ENCODE peak calls at places on chromosomes 2 and 18, in five cellular contexts. One of them, this sample, is unnamed.

GRCh38 chr2:204333861-204334260 is 211.4 kb upstream of the PARD3B start:
- DNase-seq in GM13977: no peak
- DNase-seq in keratinocyte: no peak
- DNase-seq in osteocyte: no peak
- DNase-seq in upper lobe of right lung: no peak
- DNase-seq in this sample: no peak

GRCh38 chr18:79573921-79574491 is 105.6 kb upstream of the CTDP1 start:
- DNase-seq in GM13977: no peak
- DNase-seq in keratinocyte: no peak
- DNase-seq in osteocyte: peak; percentile 80
- DNase-seq in upper lobe of right lung: peak; percentile 56
- DNase-seq in this sample: no peak

GRCh38 chr2:203650860-203651613 is 55.4 kb upstream of the CD28 start:
- DNase-seq in GM13977: peak; percentile 41
- DNase-seq in keratinocyte: no peak
- DNase-seq in osteocyte: no peak
- DNase-seq in upper lobe of right lung: no peak
- DNase-seq in this sample: no peak

GRCh38 chr2:229718057-229718456 is 3.7 kb upstream of the DNER start:
- DNase-seq in GM13977: no peak
- DNase-seq in keratinocyte: no peak
- DNase-seq in osteocyte: no peak
- DNase-seq in upper lobe of right lung: no peak
- DNase-seq in this sample: no peak

GRCh38 chr2:9212661-9213411 is 6.2 kb downstream of the ASAP2 start:
- DNase-seq in GM13977: no peak
- DNase-seq in keratinocyte: no peak
- DNase-seq in osteocyte: peak; percentile 72
- DNase-seq in upper lobe of right lung: no peak
- DNase-seq in this sample: no peak

GRCh38 chr2:29033172-29033571 is 41.2 kb downstream of the PCARE start:
- DNase-seq in GM13977: no peak
- DNase-seq in keratinocyte: peak; percentile 25
- DNase-seq in osteocyte: no peak
- DNase-seq in upper lobe of right lung: no peak
- DNase-seq in this sample: no peak

GRCh38 chr2:85111819-85112281 is 21.3 kb upstream of the TCF7L1 start:
- DNase-seq in GM13977: no peak
- DNase-seq in keratinocyte: no peak
- DNase-seq in osteocyte: no peak
- DNase-seq in upper lobe of right lung: no peak
- DNase-seq in this sample: no peak

GRCh38 chr2:142061733-142062132 is 69.1 kb downstream of the LRP1B start:
- DNase-seq in GM13977: no peak
- DNase-seq in keratinocyte: no peak
- DNase-seq in osteocyte: no peak
- DNase-seq in upper lobe of right lung: no peak
- DNase-seq in this sample: no peak

GRCh38 chr18:49697757-49698595 is 115.4 kb downstream of the ACAA2 start:
- DNase-seq in GM13977: no peak
- DNase-seq in keratinocyte: no peak
- DNase-seq in osteocyte: no peak
- DNase-seq in upper lobe of right lung: no peak
- DNase-seq in this sample: no peak

GRCh38 chr2:42969231-42970150 is 177.1 kb upstream of the HAAO start:
- DNase-seq in GM13977: no peak
- DNase-seq in keratinocyte: no peak
- DNase-seq in osteocyte: no peak
- DNase-seq in upper lobe of right lung: no peak
- DNase-seq in this sample: no peak

GRCh38 chr2:167293172-167293781 is 405.0 kb downstream of the XIRP2 start:
- DNase-seq in GM13977: no peak
- DNase-seq in keratinocyte: no peak
- DNase-seq in osteocyte: no peak
- DNase-seq in upper lobe of right lung: peak; percentile 64
- DNase-seq in this sample: no peak

GRCh38 chr2:53609561-53609960 is 158.0 kb upstream of the CHAC2 start:
- DNase-seq in GM13977: no peak
- DNase-seq in keratinocyte: no peak
- DNase-seq in osteocyte: no peak
- DNase-seq in upper lobe of right lung: no peak
- DNase-seq in this sample: no peak

GRCh38 chr2:97751752-97752151 is 38.4 kb downstream of the ZAP70 start:
- DNase-seq in GM13977: no peak
- DNase-seq in keratinocyte: no peak
- DNase-seq in osteocyte: no peak
- DNase-seq in upper lobe of right lung: no peak
- DNase-seq in this sample: no peak

GRCh38 chr2:167196461-167197252 is 308.4 kb downstream of the XIRP2 start:
- DNase-seq in GM13977: no peak
- DNase-seq in keratinocyte: no peak
- DNase-seq in osteocyte: no peak
- DNase-seq in upper lobe of right lung: no peak
- DNase-seq in this sample: no peak

GRCh38 chr2:61853086-61853847 is 593 bp downstream of the FAM161A start:
- DNase-seq in GM13977: peak; percentile 70
- DNase-seq in keratinocyte: no peak
- DNase-seq in osteocyte: no peak
- DNase-seq in upper lobe of right lung: peak; percentile 87
- DNase-seq in this sample: peak; percentile 76

GRCh38 chr18:79567481-79568147 is 112.0 kb upstream of the CTDP1 start:
- DNase-seq in GM13977: no peak
- DNase-seq in keratinocyte: peak; percentile 54
- DNase-seq in osteocyte: no peak
- DNase-seq in upper lobe of right lung: peak; percentile 55
- DNase-seq in this sample: no peak

GRCh38 chr18:51342815-51343214 is 145.3 kb upstream of the MEX3C start:
- DNase-seq in GM13977: no peak
- DNase-seq in keratinocyte: peak; percentile 56
- DNase-seq in osteocyte: no peak
- DNase-seq in upper lobe of right lung: no peak
- DNase-seq in this sample: no peak

GRCh38 chr2:167294775-167295140 is 406.5 kb downstream of the XIRP2 start:
- DNase-seq in GM13977: peak; percentile 18
- DNase-seq in keratinocyte: no peak
- DNase-seq in osteocyte: no peak
- DNase-seq in upper lobe of right lung: no peak
- DNase-seq in this sample: no peak

GRCh38 chr2:38398739-38399138 is 21.7 kb upstream of the ATL2 start:
- DNase-seq in GM13977: no peak
- DNase-seq in keratinocyte: no peak
- DNase-seq in osteocyte: no peak
- DNase-seq in upper lobe of right lung: no peak
- DNase-seq in this sample: no peak

GRCh38 chr2:239245107-239245506 is 155.7 kb downstream of the HDAC4 start:
- DNase-seq in GM13977: no peak
- DNase-seq in keratinocyte: no peak
- DNase-seq in osteocyte: no peak
- DNase-seq in upper lobe of right lung: no peak
- DNase-seq in this sample: no peak

GRCh38 chr18:8706981-8707940 is 1.9 kb downstream of the MTCL1 start:
- DNase-seq in GM13977: peak; percentile 38
- DNase-seq in keratinocyte: no peak
- DNase-seq in osteocyte: peak; percentile 85
- DNase-seq in upper lobe of right lung: peak; percentile 76
- DNase-seq in this sample: no peak

GRCh38 chr18:30800800-30801199 is 241.7 kb downstream of the DSC3 start:
- DNase-seq in GM13977: no peak
- DNase-seq in keratinocyte: no peak
- DNase-seq in osteocyte: no peak
- DNase-seq in upper lobe of right lung: no peak
- DNase-seq in this sample: no peak

GRCh38 chr2:174931724-174932123 is 73.5 kb downstream of the CHN1 start:
- DNase-seq in GM13977: no peak
- DNase-seq in keratinocyte: no peak
- DNase-seq in osteocyte: no peak
- DNase-seq in upper lobe of right lung: no peak
- DNase-seq in this sample: no peak

GRCh38 chr2:56015631-56016251 is 92.2 kb upstream of the EFEMP1 start:
- DNase-seq in GM13977: no peak
- DNase-seq in keratinocyte: no peak
- DNase-seq in osteocyte: no peak
- DNase-seq in upper lobe of right lung: no peak
- DNase-seq in this sample: no peak

GRCh38 chr18:998976-999375 is 94.3 kb downstream of the ADCYAP1 start:
- DNase-seq in GM13977: no peak
- DNase-seq in keratinocyte: no peak
- DNase-seq in osteocyte: no peak
- DNase-seq in upper lobe of right lung: no peak
- DNase-seq in this sample: no peak

GRCh38 chr2:98805412-98806265 is 74.7 kb upstream of the MGAT4A start:
- DNase-seq in GM13977: no peak
- DNase-seq in keratinocyte: no peak
- DNase-seq in osteocyte: peak; percentile 70
- DNase-seq in upper lobe of right lung: peak; percentile 72
- DNase-seq in this sample: no peak

DNA sequence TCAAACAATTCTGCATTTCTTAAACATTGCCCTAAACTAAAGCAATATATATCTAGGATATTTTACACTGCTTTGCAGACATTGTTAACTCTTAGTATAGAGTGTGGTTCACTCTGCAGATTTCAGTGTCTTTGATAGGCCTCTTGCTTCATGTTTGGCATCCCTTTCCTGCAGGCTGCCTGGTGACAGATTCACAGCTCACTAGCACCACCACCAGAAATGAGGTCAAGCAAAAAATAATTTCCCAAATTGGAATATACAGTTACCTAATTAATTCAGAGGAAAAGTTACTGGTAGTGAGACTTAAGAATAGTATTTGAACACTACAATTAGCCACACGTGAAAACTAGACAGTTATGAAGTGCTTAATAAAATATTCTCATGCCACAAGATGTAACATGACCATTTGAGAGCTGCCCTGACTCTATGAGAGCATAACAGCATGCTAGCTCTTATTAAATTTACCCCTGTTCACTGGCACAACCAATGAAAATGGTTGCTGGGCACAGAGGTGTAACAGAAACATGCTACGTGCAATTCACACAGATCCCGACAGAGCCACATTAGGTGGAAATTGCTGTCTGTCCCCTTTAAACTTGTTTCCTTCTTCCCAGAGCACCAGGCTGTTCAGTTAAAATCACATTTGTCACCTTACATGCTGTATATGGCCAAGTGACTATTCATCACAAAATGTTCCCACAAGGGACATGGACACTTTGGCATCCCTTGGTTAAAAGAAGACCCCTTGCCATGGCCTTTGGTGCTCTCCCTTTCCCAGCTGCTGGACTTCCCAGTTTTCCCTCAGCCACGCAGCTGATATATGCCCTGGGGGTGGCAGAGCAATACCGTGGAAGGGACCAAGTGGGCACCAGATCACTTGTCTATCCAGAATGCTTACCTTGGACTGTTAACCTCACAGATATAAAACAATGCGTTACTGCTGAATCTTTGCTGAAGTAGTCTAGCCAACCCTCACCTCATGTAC is 35.7 kb downstream of the PAIP2B start:
- DNase-seq in GM13977: no peak
- DNase-seq in keratinocyte: no peak
- DNase-seq in osteocyte: no peak
- DNase-seq in upper lobe of right lung: no peak
- DNase-seq in this sample: no peak
- TF ChIP-seq CTCF in GM13977: peak; percentile 20
- TF ChIP-seq CTCF in keratinocyte: peak; percentile 30
- TF ChIP-seq CTCF in osteocyte: peak; percentile 39
- TF ChIP-seq CTCF in upper lobe of right lung: peak; percentile 28
- TF ChIP-seq CTCF in this sample: no peak

DNA sequence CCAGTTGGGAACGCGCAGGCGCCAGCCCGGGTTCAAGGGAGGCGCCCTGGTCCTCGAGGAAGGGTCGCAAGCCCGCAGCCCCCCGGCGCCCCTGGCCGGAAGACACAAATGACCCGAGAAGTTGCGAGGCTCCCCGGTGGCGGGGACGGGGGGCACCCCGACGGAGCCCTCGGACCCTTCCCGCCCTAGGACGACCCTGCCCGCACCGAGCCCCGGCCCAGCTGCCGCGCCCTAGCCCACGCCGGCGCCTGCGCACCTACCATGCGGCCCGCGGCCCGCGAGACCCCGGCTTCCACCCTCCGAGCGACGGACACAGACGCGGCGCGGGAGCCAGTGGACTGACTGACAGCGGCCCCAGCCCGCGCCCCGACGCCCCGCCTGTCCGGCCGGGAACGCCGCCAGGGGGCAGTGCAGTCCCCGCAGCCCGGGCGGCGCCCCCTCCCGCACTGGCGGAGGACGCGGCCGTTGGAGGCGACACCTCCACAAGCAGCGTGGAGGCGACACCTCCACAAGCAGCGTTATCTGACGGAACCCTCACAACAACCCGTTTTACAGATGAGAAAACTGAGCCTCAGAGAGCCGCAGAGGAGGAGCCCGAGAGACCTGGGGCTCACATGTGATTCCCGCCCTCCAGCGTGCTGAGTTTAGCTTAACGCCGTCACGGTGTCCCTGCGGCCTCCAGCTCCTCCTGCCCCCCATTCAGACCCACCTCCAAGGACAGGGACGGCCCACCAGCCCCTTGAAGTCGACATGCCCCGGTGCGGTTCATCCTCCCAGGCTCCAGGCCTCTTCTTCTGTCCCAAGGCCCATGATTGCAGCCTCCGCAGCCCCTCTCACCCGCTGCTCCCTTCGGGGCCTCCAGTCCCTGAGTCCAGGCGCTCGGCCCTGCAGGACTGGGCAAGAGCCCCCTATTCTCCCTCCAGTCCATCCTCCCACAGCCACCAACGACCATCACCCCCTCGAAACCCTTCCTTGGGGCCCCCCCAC is at the start of gene NMUR1:
- DNase-seq in GM13977: peak; percentile 88
- DNase-seq in keratinocyte: no peak
- DNase-seq in osteocyte: no peak
- DNase-seq in upper lobe of right lung: peak; percentile 83
- DNase-seq in this sample: peak; percentile 87
- TF ChIP-seq CTCF in GM13977: peak; percentile 92
- TF ChIP-seq CTCF in keratinocyte: peak; percentile 39
- TF ChIP-seq CTCF in osteocyte: peak; percentile 86
- TF ChIP-seq CTCF in upper lobe of right lung: peak; percentile 71
- TF ChIP-seq CTCF in this sample: peak; percentile 86

GRCh38 chr18:4821801-4822200 is 366.7 kb upstream of the DLGAP1 start:
- DNase-seq in GM13977: no peak
- DNase-seq in keratinocyte: no peak
- DNase-seq in osteocyte: no peak
- DNase-seq in upper lobe of right lung: no peak
- DNase-seq in this sample: no peak
- TF ChIP-seq CTCF in GM13977: no peak
- TF ChIP-seq CTCF in keratinocyte: no peak
- TF ChIP-seq CTCF in osteocyte: no peak
- TF ChIP-seq CTCF in upper lobe of right lung: no peak
- TF ChIP-seq CTCF in this sample: no peak

DNA sequence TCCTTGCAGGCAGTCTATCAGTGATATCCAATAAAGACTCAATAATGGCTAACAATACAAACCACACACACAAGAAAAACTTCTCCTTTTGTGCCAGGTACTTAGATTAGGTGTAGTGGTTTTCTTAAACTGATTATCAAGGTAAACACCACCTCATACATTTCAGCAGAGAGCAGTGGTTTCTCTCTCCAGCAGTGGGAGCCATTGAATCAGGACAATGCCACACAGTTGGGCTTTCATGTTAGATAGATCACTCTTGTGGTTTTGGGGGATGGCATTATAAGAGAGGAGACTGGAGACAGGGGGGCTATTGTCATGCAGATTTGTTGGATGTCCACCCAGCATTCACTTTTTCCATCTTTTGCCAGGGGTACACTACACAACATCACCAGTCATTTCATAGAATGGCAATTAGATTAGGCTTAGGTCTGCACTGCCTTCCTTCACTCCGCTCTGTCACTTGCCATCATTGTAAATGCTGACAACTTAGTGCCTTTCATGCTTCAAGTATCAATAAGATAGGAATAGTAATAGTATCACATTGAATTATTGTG is 13.6 kb upstream of the IRS1 start:
- DNase-seq in GM13977: no peak
- DNase-seq in keratinocyte: no peak
- DNase-seq in osteocyte: no peak
- DNase-seq in upper lobe of right lung: no peak
- DNase-seq in this sample: no peak
- TF ChIP-seq CTCF in GM13977: peak; percentile 59
- TF ChIP-seq CTCF in keratinocyte: peak; percentile 57
- TF ChIP-seq CTCF in osteocyte: peak; percentile 48
- TF ChIP-seq CTCF in upper lobe of right lung: no peak
- TF ChIP-seq CTCF in this sample: peak; percentile 53